ENCODE peak calls at places on chromosomes 16 and 17, in six cellular contexts. X is heart right ventricle, M is neural progenitor cell, S is endodermal cell, J is OCI-LY7, N is suprapubic skin. C is an unnamed sample.

GRCh38 chr17:41403409-41404023 is 6.1 kb upstream of the KRT31 start:
- DNase-seq in X (no peak), M (no peak), S (peak), J (no peak), N (no peak), C (no peak)

GRCh38 chr17:48724241-48725004 is 1.4 kb downstream of the PRAC2 start:
- DNase-seq in X (peak), M (peak), S (peak), J (peak), N (peak), C (peak)

GRCh38 chr16:75011634-75012307 is 12.9 kb downstream of the ZNRF1 start:
- DNase-seq in X (no peak), M (no peak), S (no peak), J (no peak), N (no peak), C (peak)

GRCh38 chr17:64547354-64547753 is 40.6 kb downstream of the CEP95 start:
- DNase-seq in X (no peak), M (peak), S (peak), J (no peak), N (no peak), C (no peak)

GRCh38 chr17:78563189-78564145 is 13.7 kb downstream of the DNAH17 start:
- DNase-seq in X (peak), M (no peak), S (no peak), J (no peak), N (no peak), C (no peak)

GRCh38 chr16:18800674-18801196 is 614 bp downstream of the ARL6IP1 start:
- DNase-seq in X (no peak), M (peak), S (peak), J (no peak), N (no peak), C (no peak)

GRCh38 chr17:1580979-1581676 is 18.5 kb upstream of the PITPNA start:
- DNase-seq in X (no peak), M (no peak), S (no peak), J (no peak), N (no peak), C (no peak)

GRCh38 chr16:71569621-71570020 is 7.3 kb downstream of the TAT start:
- DNase-seq in X (no peak), M (no peak), S (no peak), J (no peak), N (no peak), C (no peak)

GRCh38 chr16:88803264-88803987 is at the start of gene CDT1:
- DNase-seq in X (peak), M (peak), S (peak), J (peak), N (no peak), C (peak)

GRCh38 chr17:64158411-64158810 is 28.5 kb upstream of the ERN1 start:
- DNase-seq in X (no peak), M (no peak), S (no peak), J (no peak), N (no peak), C (no peak)

GRCh38 chr17:49987681-49988441 is 7.2 kb downstream of the DLX3 start:
- DNase-seq in X (no peak), M (peak), S (peak), J (no peak), N (peak), C (no peak)

GRCh38 chr16:21638573-21638975 is 13.8 kb downstream of the IGSF6 start:
- DNase-seq in X (no peak), M (no peak), S (no peak), J (no peak), N (no peak), C (no peak)

GRCh38 chr17:56596741-56597494 is 3.4 kb downstream of the NOG start:
- DNase-seq in X (no peak), M (peak), S (peak), J (no peak), N (no peak), C (no peak)

GRCh38 chr17:33927732-33928133 is 327.4 kb upstream of the CCL2 start:
- DNase-seq in X (no peak), M (peak), S (no peak), J (no peak), N (no peak), C (no peak)

GRCh38 chr16:24700549-24701392 is 28.7 kb upstream of the TNRC6A start:
- DNase-seq in X (peak), M (no peak), S (peak), J (no peak), N (peak), C (peak)

GRCh38 chr17:43784068-43784467 is 3.8 kb downstream of the CFAP97D1 start:
- DNase-seq in X (no peak), M (no peak), S (no peak), J (no peak), N (no peak), C (no peak)

GRCh38 chr17:37458805-37459204 is 30.9 kb upstream of the DUSP14 start:
- DNase-seq in X (no peak), M (no peak), S (no peak), J (no peak), N (no peak), C (no peak)

GRCh38 chr17:77462101-77462500 is 321.3 kb downstream of the SEC14L1 start:
- DNase-seq in X (no peak), M (no peak), S (no peak), J (peak), N (no peak), C (no peak)

GRCh38 chr17:67223924-67224323 is 21.1 kb downstream of the HELZ start:
- DNase-seq in X (no peak), M (no peak), S (no peak), J (no peak), N (no peak), C (no peak)

GRCh38 chr17:927611-928461 is 51.7 kb downstream of the NXN start:
- DNase-seq in X (no peak), M (peak), S (peak), J (no peak), N (no peak), C (peak)

GRCh38 chr17:44038604-44039007 is 23.8 kb upstream of the TMEM101 start:
- DNase-seq in X (no peak), M (no peak), S (no peak), J (no peak), N (no peak), C (no peak)

GRCh38 chr16:89686520-89687091 is at the start of gene CDK10:
- DNase-seq in X (peak), M (peak), S (peak), J (peak), N (peak), C (peak)

GRCh38 chr17:14699569-14700190 is 398.8 kb downstream of the HS3ST3B1 start:
- DNase-seq in X (no peak), M (peak), S (no peak), J (no peak), N (no peak), C (no peak)

GRCh38 chr17:73156887-73157870 is 7.6 kb upstream of the SSTR2 start:
- DNase-seq in X (no peak), M (peak), S (peak), J (no peak), N (no peak), C (no peak)

GRCh38 chr17:8048736-8049135 is 9.9 kb downstream of the ALOX15B start:
- DNase-seq in X (no peak), M (no peak), S (no peak), J (no peak), N (peak), C (no peak)

GRCh38 chr17:82434216-82434565 is 15.8 kb upstream of the OGFOD3 start:
- DNase-seq in X (no peak), M (no peak), S (no peak), J (peak), N (no peak), C (no peak)

GRCh38 chr17:7225711-7226331 is 6.1 kb downstream of the ACADVL start:
- DNase-seq in X (no peak), M (no peak), S (no peak), J (no peak), N (no peak), C (no peak)

GRCh38 chr17:57261084-57261461 is 4.8 kb downstream of the MSI2 start:
- DNase-seq in X (no peak), M (no peak), S (peak), J (no peak), N (no peak), C (no peak)

GRCh38 chr17:2713881-2714280 is 2.3 kb upstream of the CLUH start:
- DNase-seq in X (no peak), M (no peak), S (no peak), J (no peak), N (no peak), C (no peak)
- TF ChIP-seq CTCF in X (no peak), M (no peak), S (no peak), J (no peak), N (no peak), C (no peak)

DNA sequence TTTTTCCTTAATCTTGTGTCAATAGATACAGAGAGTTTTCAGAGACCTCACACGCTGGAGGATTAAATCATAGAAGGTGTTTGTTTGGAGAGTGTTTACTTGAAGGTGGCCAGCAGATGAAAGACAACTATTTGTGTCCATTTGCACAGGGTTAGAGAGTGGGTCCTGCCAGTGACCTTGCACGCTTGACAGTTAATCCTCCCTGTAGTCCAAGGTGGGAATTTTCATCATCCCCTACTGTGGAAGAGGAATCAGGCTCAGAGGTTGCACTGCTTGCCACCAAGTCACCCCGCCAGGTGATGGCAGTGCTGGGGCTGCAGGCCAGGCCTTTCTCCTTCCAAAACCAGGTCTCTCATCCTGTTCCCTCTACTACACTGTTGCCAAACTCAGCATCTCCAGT is 12.3 kb downstream of the CDH1 start:
- DNase-seq in X (no peak), M (no peak), S (peak), J (no peak), N (no peak), C (no peak)
- TF ChIP-seq CTCF in X (no peak), M (no peak), S (peak), J (peak), N (no peak), C (no peak)

GRCh38 chr17:45291170-45291805 is 25.5 kb downstream of the MAP3K14 start:
- DNase-seq in X (no peak), M (no peak), S (no peak), J (peak), N (no peak), C (no peak)

GRCh38 chr17:45296003-45296832 is 20.6 kb downstream of the MAP3K14 start:
- DNase-seq in X (no peak), M (no peak), S (no peak), J (peak), N (no peak), C (no peak)

GRCh38 chr17:45294506-45294905 is 22.3 kb downstream of the MAP3K14 start:
- DNase-seq in X (no peak), M (no peak), S (no peak), J (no peak), N (no peak), C (peak)

GRCh38 chr17:45292696-45293412 is 24.0 kb downstream of the MAP3K14 start:
- DNase-seq in X (no peak), M (no peak), S (no peak), J (no peak), N (no peak), C (no peak)

GRCh38 chr17:45293413-45294211 is 23.2 kb downstream of the MAP3K14 start:
- DNase-seq in X (peak), M (no peak), S (peak), J (no peak), N (peak), C (peak)
- TF ChIP-seq CTCF in X (no peak), M (no peak), S (no peak), J (no peak), N (no peak), C (peak)

GRCh38 chr16:7590934-7591333 is 258.3 kb downstream of the RBFOX1 start:
- DNase-seq in X (no peak), M (no peak), S (no peak), J (no peak), N (no peak), C (no peak)
- TF ChIP-seq CTCF in X (no peak), M (no peak), S (no peak), J (no peak), N (no peak), C (no peak)

GRCh38 chr16:83586036-83586810 is 221.6 kb upstream of the HSBP1 start:
- DNase-seq in X (no peak), M (peak), S (no peak), J (no peak), N (no peak), C (no peak)

GRCh38 chr16:83589576-83589975 is 218.2 kb upstream of the HSBP1 start:
- DNase-seq in X (no peak), M (no peak), S (no peak), J (no peak), N (no peak), C (no peak)

GRCh38 chr16:83581994-83582747 is 225.6 kb upstream of the HSBP1 start:
- DNase-seq in X (no peak), M (no peak), S (no peak), J (no peak), N (no peak), C (no peak)

GRCh38 chr16:83588070-83588469 is 219.7 kb upstream of the HSBP1 start:
- DNase-seq in X (no peak), M (no peak), S (no peak), J (no peak), N (no peak), C (no peak)
- TF ChIP-seq CTCF in X (no peak), M (no peak), S (no peak), J (no peak), N (no peak), C (no peak)

GRCh38 chr17:71115669-71115972 is 946.3 kb downstream of the KCNJ2 start:
- DNase-seq in X (no peak), M (no peak), S (no peak), J (no peak), N (no peak), C (peak)

GRCh38 chr17:71114911-71115668 is 945.8 kb downstream of the KCNJ2 start:
- DNase-seq in X (no peak), M (peak), S (no peak), J (no peak), N (no peak), C (no peak)

GRCh38 chr17:71117461-71117860 is 948.1 kb downstream of the KCNJ2 start:
- DNase-seq in X (no peak), M (peak), S (no peak), J (no peak), N (no peak), C (no peak)

DNA sequence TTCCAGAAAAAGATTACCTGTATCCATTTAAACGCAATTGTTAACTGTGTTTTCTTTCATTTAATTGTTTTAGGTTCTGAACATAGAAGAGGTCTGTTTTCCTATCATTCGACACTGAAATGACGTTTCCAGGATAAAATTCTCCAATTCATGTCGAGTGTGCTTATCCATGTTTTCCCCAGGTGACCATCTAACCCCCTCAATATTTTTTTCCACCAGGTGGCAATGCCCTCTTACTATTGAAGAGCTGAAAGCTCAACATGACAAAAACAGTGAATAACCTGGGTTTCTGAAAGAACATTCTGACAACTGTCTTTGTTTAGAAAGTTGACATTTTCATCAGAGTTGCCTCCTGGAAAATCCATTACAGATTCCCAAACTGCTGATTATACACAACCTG is 948.7 kb downstream of the KCNJ2 start:
- DNase-seq in X (no peak), M (peak), S (peak), J (peak), N (no peak), C (no peak)
- TF ChIP-seq CTCF in X (peak), M (peak), S (peak), J (peak), N (no peak), C (no peak)

GRCh38 chr16:4404967-4405696 is 11.3 kb downstream of the CORO7 start:
- DNase-seq in X (no peak), M (no peak), S (no peak), J (no peak), N (peak), C (no peak)
- TF ChIP-seq CTCF in X (no peak), M (no peak), S (no peak), J (no peak), N (no peak), C (no peak)

DNA sequence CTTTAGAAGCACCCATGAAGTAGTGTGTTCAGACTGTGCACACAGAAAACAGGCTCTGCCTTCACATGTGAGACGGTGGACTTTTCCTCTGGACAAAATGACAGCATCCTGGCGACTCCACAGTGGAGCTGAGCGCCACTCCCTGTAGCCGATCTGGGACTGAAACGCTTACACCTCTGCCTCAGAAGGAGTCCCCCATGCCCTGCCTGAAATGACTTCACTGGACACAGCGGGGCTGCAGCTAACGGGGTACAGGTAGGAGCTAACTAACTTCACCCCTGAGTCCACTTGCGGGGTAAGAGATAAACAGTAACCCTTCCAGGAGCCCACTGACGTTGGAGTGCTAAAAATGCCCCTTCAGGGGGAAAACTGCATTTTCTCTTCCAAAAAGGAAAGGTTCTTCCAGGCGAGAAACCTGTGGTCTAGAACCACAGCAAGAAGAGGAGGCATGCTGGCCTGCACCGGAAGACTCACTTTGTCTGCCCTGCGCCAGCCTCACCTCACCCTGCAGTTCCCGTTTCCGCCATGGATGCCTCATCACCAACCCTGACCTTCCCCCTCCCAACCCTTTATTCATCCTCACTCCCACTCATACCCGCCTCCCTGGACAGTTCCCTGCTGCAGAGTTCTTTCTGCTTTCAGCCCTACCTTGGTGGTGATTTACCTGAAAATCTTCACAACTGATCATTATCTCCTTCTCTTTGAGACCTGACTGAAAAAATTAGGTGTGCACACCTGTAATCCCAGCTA is 19.4 kb upstream of the ENDOV start:
- DNase-seq in X (no peak), M (no peak), S (peak), J (no peak), N (no peak), C (no peak)
- TF ChIP-seq CTCF in X (no peak), M (no peak), S (peak), J (no peak), N (no peak), C (no peak)

DNA sequence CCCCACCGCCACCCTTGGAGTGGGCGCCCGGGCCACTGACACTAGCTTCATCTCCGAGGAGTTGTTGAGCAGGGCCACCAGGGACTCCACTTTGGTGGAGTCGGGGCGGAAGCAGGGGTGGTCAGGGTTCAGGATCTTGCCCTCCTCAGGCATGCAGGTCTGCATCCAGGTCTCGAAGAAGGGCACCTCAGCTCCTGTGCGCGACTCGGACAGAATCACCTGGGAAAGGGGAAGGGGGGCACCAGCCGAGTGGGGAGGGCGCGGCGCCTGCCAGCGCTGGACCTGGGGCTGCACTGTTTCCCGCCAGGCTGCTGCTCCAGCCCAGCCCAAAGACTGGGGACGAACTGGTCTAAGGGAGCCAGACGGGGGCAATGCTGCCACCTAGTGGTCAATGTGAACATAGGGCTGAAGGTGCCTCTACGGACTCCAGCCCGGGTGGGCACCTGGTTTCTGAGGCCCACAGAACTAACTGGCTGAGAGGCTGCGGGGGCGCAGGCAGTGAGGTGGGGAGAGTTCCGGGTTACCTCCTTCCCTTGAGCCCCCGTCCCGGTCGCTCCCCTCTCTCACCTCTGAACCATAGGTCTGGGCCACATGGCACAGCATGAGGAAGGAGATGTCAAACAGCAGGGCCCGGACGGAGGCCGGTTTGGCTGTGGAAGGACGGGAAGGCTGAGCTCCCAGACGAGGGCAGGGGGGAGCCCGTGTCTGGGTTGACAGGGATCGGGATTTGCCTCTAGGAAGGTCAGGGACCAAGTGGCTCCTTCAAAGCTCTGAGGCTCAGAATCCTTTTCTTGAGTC is 11.8 kb downstream of the CSF3 start:
- DNase-seq in X (peak), M (peak), S (peak), J (peak), N (peak), C (peak)
- TF ChIP-seq CTCF in X (peak), M (peak), S (peak), J (peak), N (peak), C (peak)

GRCh38 chr16:11097782-11098167 is 153.4 kb downstream of the CLEC16A start:
- DNase-seq in X (no peak), M (no peak), S (no peak), J (no peak), N (no peak), C (no peak)
- TF ChIP-seq CTCF in X (no peak), M (no peak), S (no peak), J (no peak), N (no peak), C (no peak)

C was measured in AG09319.